ENCODE peak calls at places on chromosomes 12 and 14, in five cellular contexts. U, N, X, R and D are unnamed samples.

GRCh38 chr12:85805654-85806053 is 30.6 kb downstream of the RASSF9 start:
- DNase-seq in R (no peak), U (no peak), X (no peak), N (peak), D (no peak)

GRCh38 chr14:105999361-106000028 is 473.1 kb downstream of the TMEM121 start:
- DNase-seq in X (peak), U (peak), N (no peak), R (no peak), D (no peak)

GRCh38 chr14:73325630-73326299 is 88.5 kb downstream of the PAPLN start:
- DNase-seq in N (no peak), X (no peak), U (no peak), R (no peak), D (no peak)

GRCh38 chr14:92456215-92457017 is 57.2 kb upstream of the RIN3 start:
- DNase-seq in U (peak), N (peak), R (peak), X (peak), D (peak)

GRCh38 chr14:34713681-34714319 is 593 bp downstream of the CFL2 start:
- DNase-seq in N (peak), R (peak), U (peak), X (peak), D (peak)

GRCh38 chr14:67574156-67574555 is 25.9 kb downstream of the PIGH start:
- DNase-seq in N (no peak), R (no peak), X (no peak), U (no peak), D (no peak)

GRCh38 chr12:80262372-80263170 is 163.2 kb downstream of the OTOGL start:
- DNase-seq in N (no peak), U (no peak), X (no peak), R (peak), D (no peak)

GRCh38 chr14:100784523-100785337 is 41.2 kb upstream of the MEG3 start:
- DNase-seq in X (no peak), R (no peak), N (no peak), U (no peak), D (no peak)

GRCh38 chr14:68466491-68466977 is 326.3 kb downstream of the ZFP36L1 start:
- DNase-seq in N (peak), R (peak), U (no peak), X (peak), D (no peak)

GRCh38 chr12:80170915-80171314 is 71.6 kb downstream of the OTOGL start:
- DNase-seq in N (no peak), R (peak), U (no peak), X (no peak), D (no peak)

GRCh38 chr14:92677087-92677668 is 71.2 kb downstream of the LGMN start:
- DNase-seq in U (no peak), R (no peak), X (peak), N (no peak), D (no peak)

GRCh38 chr12:108418162-108418561 is 79.1 kb upstream of the CMKLR1 start:
- DNase-seq in X (no peak), R (no peak), N (no peak), U (no peak), D (no peak)

GRCh38 chr12:64180951-64181350 is 41.1 kb downstream of the KICS2 start:
- DNase-seq in X (no peak), R (peak), N (peak), U (no peak), D (no peak)

GRCh38 chr12:40054554-40055226 is 51.2 kb downstream of the SLC2A13 start:
- DNase-seq in R (peak), N (peak), U (no peak), X (peak), D (no peak)

GRCh38 chr14:45766247-45766646 is 513.2 kb upstream of the MIS18BP1 start:
- DNase-seq in X (no peak), U (no peak), N (no peak), R (no peak), D (no peak)

DNA sequence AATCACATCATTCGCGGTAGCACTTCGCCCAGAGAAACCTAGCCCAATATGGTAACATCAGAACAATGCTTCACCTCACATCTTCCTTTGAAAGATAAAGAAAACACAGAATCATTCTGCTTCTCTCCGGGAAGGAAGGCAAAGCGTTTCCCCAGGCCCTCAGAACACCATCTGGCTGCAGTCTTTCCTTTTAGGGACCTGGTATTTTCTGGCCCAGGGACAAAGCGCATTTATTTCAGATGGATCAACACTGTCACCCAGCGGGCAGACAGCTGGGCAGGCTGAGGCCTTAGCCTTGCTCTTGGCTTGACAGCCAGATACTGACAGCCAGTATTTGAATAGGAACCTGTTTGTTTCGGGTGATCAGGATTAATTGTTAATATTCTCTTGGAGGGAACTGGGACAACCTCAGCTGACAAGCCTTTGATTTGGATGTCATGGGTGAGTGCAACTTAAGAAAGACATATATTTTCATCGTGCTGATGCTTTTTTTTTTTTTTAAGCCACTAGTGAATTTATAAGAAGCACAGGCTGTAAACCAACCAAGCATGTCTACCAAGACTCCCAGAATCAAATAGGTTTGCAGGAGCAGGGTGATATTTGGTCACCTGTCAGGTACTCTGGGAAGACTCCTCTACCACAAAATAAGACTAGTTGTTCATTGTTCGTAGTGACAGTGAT is 118.9 kb downstream of the VEZT start:
- DNase-seq in R (peak), U (peak), N (peak), X (peak), D (peak)
- H3K27ac ChIP-seq in R (peak), U (peak), N (no peak), X (peak), D (no peak)

DNA sequence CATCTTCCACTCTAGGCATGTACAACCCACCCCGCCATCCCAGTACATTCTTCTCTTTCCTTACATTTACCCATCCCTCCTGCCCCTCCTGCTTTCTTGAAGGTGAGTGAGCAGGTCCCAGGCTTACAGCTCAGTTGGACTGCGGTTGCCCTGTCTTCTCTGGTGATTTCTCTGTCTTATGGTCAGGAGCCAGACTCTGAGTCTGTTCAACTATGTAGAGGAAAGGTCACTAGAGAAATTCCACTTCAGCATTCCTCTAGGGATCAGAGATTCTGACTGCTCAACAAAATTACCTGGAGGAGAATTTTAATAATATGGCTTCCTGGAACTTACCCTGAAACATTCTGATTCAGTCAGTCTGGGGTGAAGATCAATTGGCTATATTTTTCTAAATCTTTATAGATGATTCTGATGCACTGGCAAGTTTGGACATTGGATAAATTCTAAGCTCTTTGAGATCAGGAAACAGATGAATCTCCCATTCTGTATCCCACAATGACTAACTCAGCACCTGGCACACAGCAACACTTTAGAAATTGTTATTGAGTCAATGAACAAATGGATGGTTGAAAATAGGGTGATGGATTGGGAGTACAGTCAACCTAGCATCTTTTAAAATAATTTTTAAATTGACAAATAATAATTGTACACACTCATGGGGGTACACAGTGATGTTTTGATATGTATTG is 128.6 kb upstream of the HIF1A start:
- DNase-seq in R (peak), X (no peak), U (no peak), N (no peak), D (peak)
- H3K4me3 ChIP-seq in R (peak), X (no peak), U (no peak), N (no peak), D (no peak)

GRCh38 chr14:50825307-50825706 is 5.7 kb downstream of the NIN start:
- DNase-seq in R (no peak), N (no peak), X (no peak), U (no peak), D (no peak)

GRCh38 chr14:50822501-50823042 is 8.4 kb downstream of the NIN start:
- DNase-seq in R (no peak), N (no peak), X (no peak), U (no peak), D (no peak)

GRCh38 chr14:50821471-50822464 is 9.2 kb downstream of the NIN start:
- DNase-seq in X (peak), U (peak), N (no peak), R (no peak), D (peak)

GRCh38 chr14:50823763-50824636 is 7.0 kb downstream of the NIN start:
- DNase-seq in X (no peak), N (no peak), U (peak), R (no peak), D (no peak)

DNA sequence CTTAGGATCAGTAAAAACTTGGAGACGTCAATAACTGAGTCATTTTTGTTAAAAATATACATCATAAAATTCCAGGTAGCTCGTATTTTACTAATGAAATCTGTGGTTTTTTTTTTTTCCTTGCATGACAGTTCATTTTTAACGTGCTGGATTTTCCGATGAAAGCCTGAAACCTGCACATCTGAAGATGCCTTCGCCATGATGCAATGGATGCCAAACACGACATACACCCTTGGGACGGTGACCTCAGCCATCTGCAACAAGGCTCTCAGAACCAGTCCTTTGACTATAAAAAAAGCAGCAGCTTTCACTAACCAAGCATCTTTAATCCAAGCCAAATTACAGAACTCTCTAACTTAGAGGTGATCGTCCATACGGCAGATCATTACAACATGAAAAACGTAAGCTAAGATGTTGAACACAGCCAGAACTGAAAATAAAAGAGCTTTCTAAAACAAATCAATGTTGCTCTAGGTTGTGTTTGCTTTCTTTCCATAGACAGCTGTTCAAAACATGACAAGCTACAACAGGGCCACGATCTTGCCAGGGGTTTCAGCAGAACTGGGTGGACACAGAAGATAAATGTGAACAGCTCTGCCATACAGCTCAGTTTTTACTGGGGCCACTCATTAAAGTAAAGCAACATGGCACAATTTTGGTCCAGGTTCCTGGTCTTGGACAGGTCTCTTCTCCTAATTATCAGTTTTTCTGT is 7.8 kb downstream of the NIN start:
- DNase-seq in U (no peak), N (peak), X (no peak), R (peak), D (no peak)
- H3K27ac ChIP-seq in U (peak), N (no peak), X (no peak), R (peak), D (no peak)

GRCh38 chr14:85534435-85534834 is 4.5 kb downstream of the FLRT2 start:
- DNase-seq in R (no peak), N (no peak), U (no peak), X (no peak), D (no peak)

GRCh38 chr14:85535316-85535715 is 5.4 kb downstream of the FLRT2 start:
- DNase-seq in U (no peak), X (no peak), N (no peak), R (no peak), D (no peak)

GRCh38 chr14:85533821-85534271 is 3.9 kb downstream of the FLRT2 start:
- DNase-seq in U (no peak), R (no peak), N (no peak), X (peak), D (no peak)

GRCh38 chr14:85535916-85536834 is 6.2 kb downstream of the FLRT2 start:
- DNase-seq in U (no peak), R (peak), X (no peak), N (no peak), D (no peak)

DNA sequence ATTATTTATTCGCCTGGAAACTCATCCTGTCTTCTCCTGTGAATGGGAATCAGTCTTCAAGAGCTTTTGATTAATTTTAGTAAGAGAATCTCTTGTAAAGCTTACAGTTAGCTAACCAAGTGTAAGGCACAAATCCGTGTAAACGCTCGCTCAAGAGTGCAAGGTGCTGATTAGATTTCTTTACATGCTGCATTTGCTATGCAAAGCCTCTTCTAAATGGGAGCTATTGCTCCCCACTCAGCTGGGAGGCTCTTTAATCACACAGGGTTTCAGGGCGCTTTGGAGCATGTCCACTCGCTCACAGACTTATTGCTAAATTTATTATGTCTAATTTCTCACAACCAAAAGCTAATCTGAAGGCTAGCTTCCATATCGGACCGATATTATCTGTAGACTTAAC is 5.0 kb downstream of the FLRT2 start:
- DNase-seq in U (no peak), X (no peak), R (no peak), N (no peak), D (no peak)
- H3K4me3 ChIP-seq in U (peak), X (no peak), R (no peak), N (peak), D (peak)

DNA sequence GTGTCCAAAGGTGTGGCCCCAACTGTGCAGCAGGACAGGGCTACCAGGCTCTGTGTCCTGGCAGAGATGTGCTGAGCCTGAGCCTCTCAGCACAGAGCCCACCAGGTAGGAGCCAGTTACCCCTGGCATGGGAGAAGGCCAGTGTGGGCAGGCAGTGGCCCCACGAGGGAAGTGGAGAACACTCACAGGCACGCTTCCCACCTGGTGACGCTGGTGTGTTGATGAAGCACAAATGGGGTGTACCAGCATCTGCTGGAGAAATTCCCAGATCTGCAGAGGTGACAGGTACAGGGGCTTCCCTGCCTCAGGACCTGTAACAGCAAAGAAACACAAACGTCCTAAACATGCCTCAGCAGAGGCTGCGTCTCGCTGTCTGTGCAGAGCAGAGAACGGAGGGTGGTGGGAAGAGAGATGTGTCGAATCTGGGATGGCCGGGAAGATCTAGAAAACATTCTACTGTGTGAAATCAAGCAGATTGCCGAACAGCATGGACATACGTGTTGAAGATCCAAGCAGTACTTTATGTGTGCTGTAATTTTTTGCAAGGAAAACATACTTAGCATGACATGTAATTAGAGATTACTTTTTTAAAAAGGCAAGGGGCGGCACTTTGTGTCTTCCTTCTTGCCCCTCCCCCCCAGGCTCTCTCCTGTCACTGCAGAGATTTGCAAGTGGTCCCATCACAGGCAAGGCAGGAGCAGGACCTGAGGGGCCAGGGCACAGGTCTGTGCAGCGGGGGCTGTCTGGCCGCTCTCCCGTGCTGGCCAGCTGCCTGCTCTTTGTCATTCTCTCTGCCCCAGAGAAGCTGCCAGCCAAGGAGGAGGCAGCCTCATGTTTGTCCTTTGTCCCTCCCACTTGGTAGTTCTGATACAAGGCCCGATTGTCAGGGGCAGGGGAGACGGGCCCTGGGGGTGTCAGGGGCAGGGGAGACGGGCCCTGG is 17.3 kb downstream of the HIP1R start:
- DNase-seq in X (no peak), R (no peak), N (no peak), U (no peak), D (no peak)
- H3K27ac ChIP-seq in X (peak), R (peak), N (no peak), U (peak), D (no peak)

GRCh38 chr12:47707355-47707754 is 1.5 kb upstream of the RPAP3 start:
- DNase-seq in X (no peak), R (no peak), N (no peak), U (no peak), D (no peak)

GRCh38 chr12:47705571-47706425 is at the start of gene RPAP3:
- DNase-seq in U (peak), N (peak), X (peak), R (peak), D (peak)

GRCh38 chr12:47707905-47708543 is 2.2 kb upstream of the RPAP3 start:
- DNase-seq in R (no peak), N (no peak), U (no peak), X (no peak), D (no peak)

GRCh38 chr12:47704719-47705118 is 1.1 kb downstream of the RPAP3 start:
- DNase-seq in N (no peak), X (no peak), R (no peak), U (no peak), D (no peak)

DNA sequence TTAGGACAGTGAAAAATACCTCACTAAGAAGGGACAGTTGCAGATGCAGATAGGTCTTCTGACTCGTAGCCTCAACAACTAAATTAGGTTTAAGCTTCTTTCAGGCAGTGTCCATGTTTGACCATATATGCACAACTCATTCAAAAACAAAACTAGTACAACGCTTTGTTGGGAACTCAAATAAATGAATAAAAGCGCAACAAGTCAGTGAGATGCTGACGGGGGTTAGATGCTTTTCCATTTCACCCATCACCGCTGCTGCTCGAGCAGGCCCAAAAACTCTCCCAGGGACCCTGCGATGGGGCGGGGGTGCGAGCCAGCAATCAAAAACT is 625 bp downstream of the RPAP3 start:
- DNase-seq in X (no peak), N (no peak), U (no peak), R (peak), D (no peak)
- H3K4me3 ChIP-seq in X (peak), N (peak), U (peak), R (peak), D (peak)

DNA sequence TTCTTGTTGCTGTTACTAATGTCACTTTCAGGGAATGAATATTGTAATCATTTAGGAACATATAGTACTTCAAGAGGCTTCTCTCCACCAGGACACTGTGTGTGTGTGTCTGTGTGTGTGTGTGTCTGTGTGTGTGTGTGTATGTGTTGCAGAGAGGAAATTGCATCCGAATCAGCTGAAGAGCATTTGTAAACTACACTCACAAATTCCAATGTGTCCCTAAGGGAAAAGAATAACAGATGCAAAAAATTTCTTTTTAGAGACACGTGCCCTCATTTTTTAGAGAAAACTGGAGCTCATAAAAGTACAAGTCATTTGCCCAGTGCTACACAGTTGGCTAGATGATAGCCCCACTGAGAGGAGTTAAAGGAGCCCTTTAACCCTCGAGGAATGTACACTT is 168.8 kb downstream of the ANO4 start:
- DNase-seq in N (no peak), R (no peak), U (no peak), X (no peak), D (no peak)
- H3K27ac ChIP-seq in N (no peak), R (no peak), U (no peak), X (no peak), D (no peak)